ENCODE peak calls at places on chromosome 17, in nine cellular contexts. V, W, O, I, Q, A, E, F and K are unnamed samples.

GRCh38 chr17:39607851-39608130 is at the start of gene NEUROD2:
- DNase-seq in O (peak; percentile 94), W (peak; percentile 48), F (no peak), A (no peak), V (no peak), E (no peak), Q (no peak), I (no peak), K (no peak)

GRCh38 chr17:71919181-71919580 is 201.6 kb upstream of the SOX9 start:
- DNase-seq in I (no peak), F (peak; percentile 28), A (no peak), W (no peak), V (no peak), Q (no peak), O (no peak), E (no peak), K (no peak)

GRCh38 chr17:44786551-44787081 is 27.8 kb downstream of the ADAM11 start:
- DNase-seq in E (no peak), I (peak; percentile 78), F (no peak), O (no peak), A (no peak), Q (no peak), W (no peak), V (no peak), K (no peak)

GRCh38 chr17:12085076-12085949 is 64.6 kb downstream of the MAP2K4 start:
- DNase-seq in W (no peak), O (no peak), Q (no peak), F (no peak), I (no peak), V (no peak), E (no peak), A (no peak), K (no peak)

GRCh38 chr17:49035470-49036269 is 38.5 kb downstream of the IGF2BP1 start:
- DNase-seq in I (no peak), A (no peak), Q (no peak), W (peak; percentile 94), F (peak; percentile 64), V (peak; percentile 20), O (peak; percentile 35), E (no peak), K (peak; percentile 35)

GRCh38 chr17:58121925-58122324 is 26.3 kb upstream of the OR4D1 start:
- DNase-seq in O (peak; percentile 77), W (no peak), V (no peak), E (no peak), I (no peak), Q (peak; percentile 19), F (peak; percentile 17), A (peak; percentile 51), K (no peak)

GRCh38 chr17:8133398-8133797 is 9.5 kb upstream of the HES7 start:
- DNase-seq in E (no peak), W (peak; percentile 71), O (no peak), V (no peak), F (no peak), Q (no peak), A (no peak), I (no peak), K (no peak)

GRCh38 chr17:80491478-80492342 is 15.3 kb upstream of the NPTX1 start:
- DNase-seq in I (no peak), Q (no peak), E (peak; percentile 70), V (no peak), F (no peak), W (peak; percentile 81), A (no peak), O (no peak), K (no peak)

GRCh38 chr17:10217916-10218315 is 19.5 kb upstream of the GAS7 start:
- DNase-seq in V (no peak), I (no peak), F (no peak), W (no peak), O (no peak), A (no peak), Q (no peak), E (no peak), K (no peak)

GRCh38 chr17:43411820-43412529 is 13.2 kb downstream of the ARL4D start:
- DNase-seq in I (no peak), V (no peak), F (no peak), A (no peak), E (no peak), W (no peak), Q (no peak), O (no peak), K (no peak)

GRCh38 chr17:82497483-82498405 is 21.8 kb upstream of the FOXK2 start:
- DNase-seq in I (no peak), Q (peak; percentile 63), O (peak; percentile 64), F (peak; percentile 32), E (peak; percentile 40), V (peak; percentile 17), A (peak; percentile 59), W (peak; percentile 69), K (peak; percentile 55)

GRCh38 chr17:46979023-46979870 is at the start of gene RPRML:
- DNase-seq in F (no peak), Q (peak; percentile 35), A (no peak), W (peak; percentile 91), I (peak; percentile 74), E (peak; percentile 63), O (peak; percentile 74), V (peak; percentile 13), K (no peak)

GRCh38 chr17:81932333-81932983 is 4.6 kb downstream of the PYCR1 start:
- DNase-seq in F (no peak), W (no peak), I (no peak), A (no peak), E (no peak), O (no peak), Q (no peak), V (no peak), K (no peak)

GRCh38 chr17:48439473-48439872 is 9.5 kb upstream of the SKAP1 start:
- DNase-seq in F (no peak), A (peak; percentile 77), E (no peak), V (no peak), W (no peak), I (no peak), O (no peak), Q (no peak), K (no peak)

GRCh38 chr17:32917081-32917480 is 10.9 kb upstream of the TMEM98 start:
- DNase-seq in E (no peak), A (no peak), F (no peak), V (no peak), W (no peak), Q (no peak), O (no peak), I (no peak), K (no peak)

GRCh38 chr17:75153854-75154194 is 488 bp downstream of the JPT1 start:
- DNase-seq in F (no peak), Q (no peak), I (no peak), A (no peak), V (peak; percentile 19), W (peak; percentile 71), O (no peak), E (no peak), K (no peak)